ENCODE peak calls at places on chromosomes 13 and 19, in ten cellular contexts. O, C, F, Z, M, N, B, K, H and R are unnamed samples.

GRCh38 chr19:13902993-13903555 is 2.8 kb downstream of the BRME1 start:
- DNase-seq in K (no peak), F (no peak), N (no peak), H (no peak), C (no peak), Z (peak), B (no peak), O (peak), M (peak), R (no peak)

GRCh38 chr19:5394907-5395505 is 54.4 kb upstream of the PTPRS start:
- DNase-seq in B (no peak), C (peak), H (peak), M (peak), Z (no peak), K (no peak), O (no peak), F (no peak), N (no peak), R (no peak)

GRCh38 chr13:31468114-31468902 is 268.5 kb downstream of the B3GLCT start:
- DNase-seq in K (no peak), B (no peak), N (no peak), C (no peak), F (no peak), M (peak), Z (no peak), H (no peak), O (no peak), R (no peak)

GRCh38 chr13:20714161-20714560 is 10.7 kb downstream of the IL17D start:
- DNase-seq in O (peak), Z (no peak), M (no peak), B (no peak), F (no peak), C (no peak), N (no peak), H (no peak), K (no peak), R (no peak)

GRCh38 chr13:107124129-107124718 is 556.3 kb upstream of the ARGLU1 start:
- DNase-seq in Z (peak), H (no peak), C (no peak), M (no peak), K (no peak), B (peak), O (peak), F (no peak), N (no peak), R (peak)

GRCh38 chr19:19502808-19503602 is 12.3 kb downstream of the TSSK6 start:
- DNase-seq in Z (no peak), B (no peak), O (no peak), K (no peak), F (no peak), H (no peak), N (no peak), M (no peak), C (no peak), R (no peak)

GRCh38 chr19:9289231-9289884 is 20.3 kb downstream of the ZNF699 start:
- DNase-seq in H (no peak), N (no peak), K (no peak), O (no peak), Z (no peak), C (no peak), B (no peak), M (no peak), F (no peak), R (no peak)

GRCh38 chr19:43524922-43525835 is 1.8 kb downstream of the ETHE1 start:
- DNase-seq in H (peak), K (peak), C (no peak), O (peak), Z (peak), F (no peak), N (peak), B (no peak), M (peak), R (peak)

GRCh38 chr13:109212630-109213029 is 573.8 kb downstream of the IRS2 start:
- DNase-seq in M (no peak), K (no peak), Z (no peak), H (no peak), C (no peak), N (no peak), B (no peak), F (no peak), O (no peak), R (no peak)